ENCODE peak calls at places on chromosomes 11 and 22, in nine cellular contexts. T is brain microvascular endothelial cell, W is thoracic aorta, K is endothelial cell, E is cardiac fibroblast, P is ovary, J is endothelial cell of umbilical vein, G is kidney epithelial cell, F is Calu3. M is an unnamed sample.

GRCh38 chr22:17772249-17772962 is 1.9 kb downstream of the BID start:
- DNase-seq in T (no peak), P (no peak), J (no peak), F (peak), W (no peak), K (no peak), E (no peak), G (no peak), M (no peak)

GRCh38 chr11:45145083-45145420 is 1.4 kb upstream of the PRDM11 start:
- DNase-seq in P (no peak), J (no peak), T (no peak), K (no peak), G (no peak), F (no peak), E (no peak), W (no peak), M (no peak)

GRCh38 chr11:37333345-37333744 is 735.3 kb upstream of the RAG2 start:
- DNase-seq in G (no peak), E (no peak), K (no peak), J (no peak), F (no peak), P (no peak), T (no peak), W (no peak), M (no peak)

GRCh38 chr11:99325807-99326206 is 305.1 kb downstream of the CNTN5 start:
- DNase-seq in P (no peak), G (peak), J (no peak), K (no peak), T (peak), W (no peak), F (no peak), E (peak), M (no peak)

GRCh38 chr11:100719362-100719761 is 32.3 kb downstream of the ARHGAP42 start:
- DNase-seq in K (no peak), T (no peak), W (no peak), P (no peak), F (no peak), E (peak), G (no peak), J (no peak), M (no peak)

GRCh38 chr22:24592846-24593809 is at the start of gene LRRC75B:
- DNase-seq in J (peak), F (peak), W (peak), P (peak), E (peak), T (peak), G (no peak), K (peak), M (peak)

GRCh38 chr22:19723165-19723989 is at the start of gene GP1BB:
- DNase-seq in T (peak), E (no peak), F (peak), G (no peak), J (peak), W (no peak), K (peak), P (no peak), M (peak)

GRCh38 chr11:116715383-116715782 is 57.4 kb downstream of the BUD13 start:
- DNase-seq in P (no peak), F (no peak), J (no peak), W (no peak), T (no peak), E (no peak), G (no peak), K (no peak), M (no peak)

GRCh38 chr11:92266821-92267220 is 42.2 kb downstream of the FAT3 start:
- DNase-seq in E (no peak), J (no peak), G (no peak), F (no peak), T (no peak), W (no peak), K (no peak), P (no peak), M (peak)

GRCh38 chr22:36331912-36332622 is 55.7 kb downstream of the MYH9 start:
- DNase-seq in F (peak), P (peak), K (peak), T (no peak), W (no peak), J (peak), E (peak), G (no peak), M (peak)

GRCh38 chr22:20885557-20886323 is 26.9 kb downstream of the SNAP29 start:
- DNase-seq in G (no peak), T (peak), E (peak), F (peak), K (peak), J (peak), W (peak), P (peak), M (peak)

GRCh38 chr11:27701262-27702105 is 1.2 kb upstream of the BDNF start:
- DNase-seq in J (peak), G (no peak), F (peak), W (no peak), E (peak), T (peak), P (no peak), K (no peak), M (peak)

GRCh38 chr11:92557848-92558247 is 333.2 kb downstream of the FAT3 start:
- DNase-seq in F (no peak), W (no peak), T (peak), J (no peak), K (no peak), G (no peak), P (no peak), E (no peak), M (no peak)

GRCh38 chr22:38696606-38697005 is 4.1 kb downstream of the JOSD1 start:
- DNase-seq in E (peak), P (no peak), T (peak), J (peak), W (no peak), F (peak), K (no peak), G (peak), M (no peak)

GRCh38 chr11:69497221-69497787 is 15.8 kb downstream of the LINC01488 start:
- DNase-seq in P (peak), K (peak), F (peak), J (peak), T (peak), G (peak), W (peak), E (peak), M (no peak)

GRCh38 chr11:119461250-119461963 is 38.4 kb upstream of the THY1 start:
- DNase-seq in P (no peak), E (no peak), K (no peak), G (no peak), F (no peak), W (no peak), J (no peak), T (no peak), M (no peak)

GRCh38 chr11:12460441-12460840 is 83.1 kb downstream of the PARVA start:
- DNase-seq in J (no peak), T (peak), P (no peak), F (no peak), G (no peak), K (no peak), E (no peak), W (no peak), M (no peak)

GRCh38 chr22:20569059-20570058 is 61.9 kb downstream of the MED15 start:
- DNase-seq in F (peak), E (peak), T (peak), G (peak), W (peak), P (peak), K (no peak), J (no peak), M (no peak)

GRCh38 chr11:6526411-6527135 is 29.5 kb downstream of the DNHD1 start:
- DNase-seq in W (no peak), E (peak), G (no peak), T (no peak), F (no peak), K (no peak), P (no peak), J (no peak), M (no peak)

GRCh38 chr11:6568191-6568918 is 35.1 kb downstream of the RRP8 start:
- DNase-seq in P (peak), K (no peak), J (peak), E (peak), T (peak), G (peak), W (no peak), F (no peak), M (no peak)

GRCh38 chr22:20324139-20324516 is 4.3 kb upstream of the DGCR6L start:
- DNase-seq in E (no peak), W (no peak), T (no peak), J (no peak), K (no peak), F (no peak), G (no peak), P (no peak), M (no peak)

GRCh38 chr11:96215094-96215782 is 127.8 kb downstream of the MAML2 start:
- DNase-seq in P (no peak), K (no peak), E (peak), W (no peak), G (no peak), J (peak), T (peak), F (no peak), M (peak)

GRCh38 chr11:105975128-105975527 is 46.9 kb downstream of the MSANTD4 start:
- DNase-seq in E (peak), G (no peak), W (no peak), P (no peak), T (no peak), F (no peak), J (peak), K (no peak), M (no peak)

GRCh38 chr11:102306048-102306575 is 11.2 kb upstream of the BIRC3 start:
- DNase-seq in J (no peak), G (no peak), P (no peak), T (no peak), W (no peak), F (peak), K (no peak), E (no peak), M (peak)

GRCh38 chr11:11267312-11267711 is 85.7 kb downstream of the CSNK2A3 start:
- DNase-seq in W (no peak), K (no peak), T (no peak), E (no peak), J (no peak), F (no peak), G (no peak), P (no peak), M (no peak)

GRCh38 chr11:128603752-128604472 is 16.6 kb upstream of the ETS1 start:
- DNase-seq in F (no peak), G (no peak), W (no peak), E (no peak), K (no peak), P (no peak), J (no peak), T (no peak), M (no peak)

GRCh38 chr22:23789638-23790037 is 2.9 kb downstream of the SMARCB1 start:
- DNase-seq in J (no peak), K (no peak), G (no peak), T (no peak), W (no peak), P (no peak), F (no peak), E (no peak), M (no peak)

GRCh38 chr11:74824285-74824982 is 75.8 kb downstream of the RNF169 start:
- DNase-seq in E (no peak), K (no peak), J (no peak), G (no peak), P (no peak), F (no peak), T (no peak), W (no peak), M (no peak)

GRCh38 chr22:36386351-36386899 is 1.3 kb downstream of the MYH9 start:
- DNase-seq in E (peak), J (peak), W (no peak), G (no peak), F (peak), P (no peak), T (no peak), K (no peak), M (peak)

GRCh38 chr22:19090183-19090582 is 32.0 kb downstream of the DGCR2 start:
- DNase-seq in T (no peak), E (no peak), G (no peak), W (no peak), P (no peak), K (no peak), F (no peak), J (no peak), M (no peak)

GRCh38 chr11:70705097-70705496 is 306.8 kb downstream of the CTTN start:
- DNase-seq in G (no peak), J (no peak), F (no peak), P (no peak), T (no peak), K (no peak), E (no peak), W (no peak), M (no peak)

GRCh38 chr22:48870436-48870835 is 957.2 kb downstream of the BRD1 start:
- DNase-seq in T (no peak), J (no peak), F (no peak), P (no peak), G (no peak), K (no peak), W (no peak), E (no peak), M (no peak)

GRCh38 chr22:37302617-37303555 is 20.6 kb downstream of the CYTH4 start:
- DNase-seq in J (no peak), E (no peak), W (no peak), T (no peak), F (no peak), G (no peak), P (no peak), K (no peak), M (no peak)

GRCh38 chr11:12182650-12183511 is 72.5 kb downstream of the MICAL2 start:
- DNase-seq in K (no peak), F (peak), J (peak), G (peak), P (peak), T (peak), W (no peak), E (peak), M (no peak)

GRCh38 chr11:47171856-47172255 is 4.8 kb downstream of the ARFGAP2 start:
- DNase-seq in P (no peak), K (no peak), F (no peak), J (no peak), E (no peak), T (no peak), W (no peak), G (no peak), M (no peak)
- TF ChIP-seq CTCF in P (no peak), K (no peak), F (no peak), J (no peak), E (no peak), T (no peak), W (no peak), G (no peak), M (no peak)

GRCh38 chr11:64251986-64252837 is 882 bp downstream of the PLCB3 start:
- DNase-seq in T (no peak), J (no peak), F (peak), K (peak), E (peak), W (no peak), P (peak), G (no peak), M (peak)
- TF ChIP-seq CTCF in T (peak), J (peak), F (no peak), K (no peak), E (peak), W (peak), P (peak), G (peak), M (no peak)

GRCh38 chr11:79400717-79401330 is 40.0 kb downstream of the TENM4 start:
- DNase-seq in P (peak), W (no peak), J (no peak), E (peak), G (no peak), T (no peak), K (peak), F (peak), M (peak)
- TF ChIP-seq CTCF in P (no peak), W (peak), J (no peak), E (peak), G (peak), T (peak), K (peak), F (peak), M (peak)

GRCh38 chr11:63641727-63642126 is 27.5 kb upstream of the PLAAT3 start:
- DNase-seq in K (no peak), J (peak), W (no peak), G (no peak), F (no peak), P (no peak), E (peak), T (no peak), M (no peak)

GRCh38 chr11:63639195-63639832 is 25.1 kb upstream of the PLAAT3 start:
- DNase-seq in T (no peak), P (peak), J (peak), F (no peak), E (peak), G (no peak), W (no peak), K (no peak), M (no peak)

DNA sequence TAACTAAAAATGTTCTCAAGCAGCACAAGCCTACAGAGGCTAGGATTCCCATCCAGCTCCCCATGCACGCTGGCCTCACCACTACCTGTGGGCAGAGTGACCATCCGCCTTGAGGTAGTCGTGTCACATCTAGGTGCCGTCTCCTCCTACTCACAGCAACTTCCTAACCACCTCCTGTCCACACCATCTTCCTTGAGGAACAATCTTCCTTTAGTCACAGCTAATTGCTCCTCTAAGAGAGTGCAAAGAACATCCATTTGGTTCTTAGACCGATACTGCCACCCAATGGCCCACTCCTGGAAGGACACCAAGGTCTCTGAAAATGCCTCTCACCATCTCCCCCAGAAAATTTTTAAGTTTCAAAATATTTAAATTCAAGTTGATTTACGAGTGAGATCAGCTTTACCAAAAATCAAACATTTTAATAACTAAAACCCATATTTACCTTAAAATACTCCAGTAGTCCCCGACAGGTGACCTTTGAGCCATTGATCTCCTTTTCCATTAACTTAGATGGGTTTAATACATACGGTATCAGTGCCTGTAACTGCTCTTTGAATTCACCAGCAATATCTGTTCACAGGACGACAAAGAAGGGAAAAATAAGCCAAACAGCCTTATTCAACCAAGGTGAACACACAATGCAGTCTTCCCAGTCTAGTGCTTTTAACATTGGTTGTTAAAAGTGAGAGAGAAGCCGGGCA is 21.7 kb upstream of the PLAAT3 start:
- DNase-seq in K (peak), J (peak), G (no peak), T (peak), W (no peak), F (peak), P (peak), E (peak), M (peak)
- TF ChIP-seq CTCF in K (peak), J (peak), G (peak), T (peak), W (peak), F (peak), P (peak), E (peak), M (peak)

DNA sequence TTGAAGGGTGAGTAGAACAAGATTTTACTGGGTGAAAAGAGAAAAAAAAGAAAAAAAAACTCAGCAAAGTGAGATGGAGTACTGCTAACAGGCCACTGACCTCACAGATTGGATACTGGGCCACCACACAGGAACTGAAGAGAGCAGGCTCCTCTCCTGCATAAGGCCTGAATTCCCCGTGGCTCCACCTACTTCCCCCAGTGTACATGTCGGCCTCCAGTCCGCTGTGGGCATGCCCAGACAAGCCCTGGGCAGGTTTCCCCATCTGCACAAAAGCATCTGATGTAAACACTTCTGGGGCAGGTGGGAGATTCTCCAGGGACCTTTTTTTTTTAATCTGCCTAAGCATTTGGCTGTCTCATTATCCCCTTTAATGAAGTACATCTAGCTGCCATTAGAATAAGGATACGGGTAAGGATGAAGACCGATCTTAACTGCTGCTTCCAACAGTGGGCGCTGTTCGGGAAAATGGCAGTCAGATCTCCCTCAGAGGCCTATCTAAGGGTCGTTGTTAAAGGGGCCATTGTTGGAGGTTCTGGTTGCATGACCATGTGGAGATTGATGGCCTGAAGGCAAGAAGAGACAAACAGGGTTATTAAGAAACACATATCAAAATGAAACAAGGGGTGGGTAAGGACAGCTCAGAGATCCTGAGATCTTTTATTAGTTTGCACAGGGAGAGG is 48.5 kb downstream of the MS4A13 start:
- DNase-seq in J (no peak), T (no peak), E (peak), K (no peak), P (no peak), F (no peak), W (no peak), G (no peak), M (no peak)
- TF ChIP-seq CTCF in J (no peak), T (no peak), E (no peak), K (no peak), P (no peak), F (no peak), W (no peak), G (no peak), M (no peak)

GRCh38 chr11:126768702-126769101 is 231.9 kb downstream of the KIRREL3 start:
- DNase-seq in F (no peak), J (no peak), W (no peak), G (no peak), K (no peak), P (no peak), T (no peak), E (no peak), M (no peak)

GRCh38 chr11:126765196-126765595 is 235.4 kb downstream of the KIRREL3 start:
- DNase-seq in J (no peak), T (no peak), E (no peak), P (no peak), W (no peak), F (no peak), G (no peak), K (no peak), M (no peak)

GRCh38 chr11:126772267-126772666 is 228.3 kb downstream of the KIRREL3 start:
- DNase-seq in P (no peak), K (no peak), T (no peak), E (no peak), F (no peak), G (no peak), W (no peak), J (no peak), M (no peak)

GRCh38 chr11:126764221-126764620 is 236.3 kb downstream of the KIRREL3 start:
- DNase-seq in W (no peak), J (no peak), T (no peak), P (no peak), G (no peak), E (no peak), K (no peak), F (peak), M (no peak)

DNA sequence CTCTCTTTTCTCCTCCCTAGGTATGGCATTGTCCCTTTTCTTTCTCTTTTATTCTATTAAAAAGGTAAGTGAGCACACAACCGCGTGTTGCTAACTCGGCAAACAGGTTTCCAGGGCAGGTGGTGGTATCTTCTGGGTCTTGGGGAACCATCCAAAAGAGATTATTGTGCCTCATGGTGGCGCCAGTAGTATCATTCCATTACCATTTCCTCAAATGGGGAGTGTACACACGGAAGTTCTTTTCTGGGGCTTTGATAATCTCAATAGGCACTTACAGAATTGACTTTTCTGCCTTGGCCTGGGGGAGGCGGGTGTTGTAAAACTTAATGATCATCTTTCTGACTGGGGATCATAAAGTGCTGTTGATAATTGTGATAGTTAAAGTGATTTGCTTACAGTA is 234.1 kb downstream of the KIRREL3 start:
- DNase-seq in P (no peak), E (no peak), J (no peak), F (peak), K (no peak), W (no peak), G (no peak), T (no peak), M (peak)
- TF ChIP-seq CTCF in P (no peak), E (no peak), J (no peak), F (no peak), K (no peak), W (no peak), G (no peak), T (no peak), M (no peak)

GRCh38 chr22:32920734-32921133 is 119.2 kb downstream of the TIMP3 start:
- DNase-seq in W (no peak), T (no peak), J (no peak), E (no peak), P (no peak), K (no peak), F (no peak), G (no peak), M (no peak)

GRCh38 chr22:32932176-32932575 is 126.0 kb downstream of the SYN3 start:
- DNase-seq in P (no peak), F (no peak), W (no peak), E (peak), T (no peak), G (peak), K (no peak), J (no peak), M (no peak)

GRCh38 chr22:32926600-32926999 is 125.1 kb downstream of the TIMP3 start:
- DNase-seq in P (no peak), F (peak), T (peak), J (no peak), K (peak), G (no peak), W (no peak), E (peak), M (no peak)
- TF ChIP-seq CTCF in P (peak), F (peak), T (peak), J (no peak), K (peak), G (peak), W (peak), E (peak), M (peak)